ENCODE peak calls at places on chromosomes 12 and 14, in seven cellular contexts. L, Q, I, W, H, N and S are unnamed samples.

GRCh38 chr12:124551268-124552144 is 15.9 kb downstream of the NCOR2 start:
- DNase-seq in L (peak), W (peak), H (no peak), N (peak), I (peak), Q (peak), S (peak)

GRCh38 chr12:12008232-12008850 is 62.4 kb upstream of the BCL2L14 start:
- DNase-seq in L (no peak), W (no peak), Q (no peak), I (no peak), H (no peak), N (peak), S (no peak)

GRCh38 chr12:61646639-61647038 is 613.6 kb upstream of the USP15 start:
- DNase-seq in W (no peak), N (no peak), H (no peak), I (no peak), Q (no peak), L (no peak), S (no peak)

GRCh38 chr12:131104464-131105350 is 151.0 kb downstream of the ADGRD1 start:
- DNase-seq in L (peak), Q (peak), I (peak), W (peak), N (peak), H (no peak), S (peak)

GRCh38 chr12:13196302-13196921 is at the start of gene EMP1:
- DNase-seq in H (peak), N (peak), Q (peak), L (peak), I (peak), W (no peak), S (no peak)

GRCh38 chr12:95582230-95583058 is 31.2 kb upstream of the USP44 start:
- DNase-seq in H (no peak), I (no peak), W (peak), Q (peak), N (peak), L (no peak), S (no peak)

GRCh38 chr12:3600039-3600720 is 109.2 kb downstream of the PRMT8 start:
- DNase-seq in L (no peak), Q (no peak), W (no peak), N (no peak), H (no peak), I (no peak), S (no peak)

GRCh38 chr14:102544745-102545460 is 35.3 kb upstream of the ANKRD9 start:
- DNase-seq in W (no peak), I (no peak), H (no peak), N (no peak), L (peak), Q (peak), S (no peak)

GRCh38 chr14:76151398-76152332 is at the start of gene GPATCH2L:
- DNase-seq in L (peak), H (peak), W (peak), Q (peak), N (peak), I (peak), S (peak)

GRCh38 chr14:102363182-102363952 is 626 bp downstream of the TECPR2 start:
- DNase-seq in I (no peak), L (peak), H (no peak), Q (peak), N (no peak), W (no peak), S (no peak)

GRCh38 chr12:26813812-26814211 is 19.2 kb downstream of the ITPR2 start:
- DNase-seq in N (no peak), W (no peak), I (no peak), H (no peak), Q (no peak), L (no peak), S (no peak)

GRCh38 chr12:53006810-53007742 is 820 bp downstream of the EIF4B start:
- DNase-seq in L (peak), N (peak), Q (peak), I (peak), H (no peak), W (peak), S (peak)

GRCh38 chr14:77305696-77306095 is 15.0 kb downstream of the POMT2 start:
- DNase-seq in H (no peak), W (no peak), N (no peak), I (no peak), Q (no peak), L (no peak), S (no peak)

GRCh38 chr14:100906420-100906819 is 2.9 kb upstream of the RTL1 start:
- DNase-seq in L (no peak), I (no peak), H (no peak), Q (no peak), N (no peak), W (peak), S (no peak)

GRCh38 chr14:68787235-68787727 is 5.6 kb downstream of the ZFP36L1 start:
- DNase-seq in H (no peak), W (no peak), N (no peak), Q (peak), L (peak), I (no peak), S (peak)

GRCh38 chr12:44774815-44775411 is 101.2 kb downstream of the NELL2 start:
- DNase-seq in N (no peak), Q (peak), H (no peak), W (peak), L (peak), I (no peak), S (no peak)

GRCh38 chr12:3523728-3524127 is 32.7 kb downstream of the PRMT8 start:
- DNase-seq in H (no peak), N (no peak), I (no peak), L (no peak), Q (no peak), W (no peak), S (no peak)

GRCh38 chr14:101315802-101316296 is 245.4 kb upstream of the DIO3 start:
- DNase-seq in W (no peak), N (no peak), L (no peak), Q (no peak), H (no peak), I (no peak), S (no peak)

GRCh38 chr12:4530982-4531586 is 7.6 kb upstream of the RAD51AP1 start:
- DNase-seq in L (no peak), H (no peak), W (no peak), I (no peak), Q (no peak), N (no peak), S (no peak)

GRCh38 chr14:62126885-62127478 is 364.8 kb downstream of the SNAPC1 start:
- DNase-seq in I (no peak), N (peak), W (peak), Q (peak), H (peak), L (no peak), S (no peak)

GRCh38 chr14:36067428-36068187 is 108.9 kb downstream of the PTCSC3 start:
- DNase-seq in N (no peak), H (no peak), Q (no peak), I (no peak), L (no peak), W (no peak), S (no peak)

GRCh38 chr12:113068312-113068935 is 11.9 kb downstream of the DTX1 start:
- DNase-seq in L (no peak), N (no peak), W (no peak), Q (no peak), I (no peak), H (no peak), S (no peak)

GRCh38 chr12:130715996-130716917 is at the start of gene RIMBP2:
- DNase-seq in I (no peak), H (no peak), L (peak), W (peak), N (peak), Q (peak), S (peak)

GRCh38 chr12:34305176-34305575 is 282.9 kb downstream of the ALG10 start:
- DNase-seq in H (no peak), W (no peak), N (no peak), L (no peak), Q (no peak), I (no peak), S (no peak)

GRCh38 chr12:25959069-25959961 is 833 bp downstream of the RASSF8 start:
- DNase-seq in Q (peak), W (peak), H (peak), L (peak), N (peak), I (peak), S (no peak)

GRCh38 chr12:68780731-68781130 is 27.2 kb upstream of the MDM2 start:
- DNase-seq in W (peak), I (no peak), Q (peak), L (no peak), H (no peak), N (no peak), S (no peak)

GRCh38 chr14:73223049-73223448 is 14.3 kb upstream of the PAPLN start:
- DNase-seq in Q (peak), N (no peak), I (no peak), W (no peak), H (no peak), L (no peak), S (no peak)

GRCh38 chr12:84804691-84805473 is 107.7 kb downstream of the SLC6A15 start:
- DNase-seq in L (no peak), W (no peak), I (no peak), Q (no peak), H (no peak), N (no peak), S (no peak)

GRCh38 chr12:49674318-49674985 is 32.8 kb downstream of the FMNL3 start:
- DNase-seq in I (no peak), W (no peak), H (no peak), L (no peak), Q (peak), N (no peak), S (no peak)

GRCh38 chr12:98446716-98447115 is 68.7 kb upstream of the TMPO start:
- DNase-seq in N (no peak), I (no peak), L (no peak), H (no peak), W (no peak), Q (peak), S (no peak)

GRCh38 chr12:58321414-58321813 is 380.0 kb downstream of the ATP23 start:
- DNase-seq in N (no peak), I (no peak), W (no peak), L (no peak), H (no peak), Q (no peak), S (no peak)

GRCh38 chr14:65042731-65043372 is 56.2 kb downstream of the FNTB start:
- DNase-seq in W (no peak), I (no peak), H (no peak), L (peak), N (no peak), Q (no peak), S (no peak)

GRCh38 chr12:47549258-47549657 is 156.6 kb downstream of the RPAP3 start:
- DNase-seq in I (no peak), H (no peak), Q (no peak), W (no peak), L (no peak), N (no peak), S (no peak)

GRCh38 chr12:106801830-106802561 is 27.5 kb downstream of the RIC8B start:
- DNase-seq in W (peak), Q (peak), H (no peak), I (no peak), L (no peak), N (no peak), S (no peak)

GRCh38 chr12:15856097-15856982 is 25.8 kb upstream of the STRAP start:
- DNase-seq in N (peak), W (peak), I (peak), L (peak), H (peak), Q (peak), S (no peak)

GRCh38 chr12:101078881-101079280 is 131.2 kb downstream of the SLC5A8 start:
- DNase-seq in N (no peak), I (no peak), W (no peak), H (no peak), Q (no peak), L (no peak), S (no peak)